ENCODE peak calls at places on chromosomes 1 and 21, in eight cellular contexts. H is AG08396; F is body of pancreas; X is central memory CD8-positive, alpha-beta T cell; B is stimulated activated naive B cell treated with anti-CD40 and anti-IgM and Interleukin-4, amounts not matched to agents 10 μg/mL and 1 μg/mL and 100 μg/mL, for 72 hours; P is LoVo; E is fibroblast of lung; W is colonic mucosa. O is an unnamed sample.

GRCh38 chr21:31220567-31220966 is 123.5 kb downstream of the TIAM1 start:
- DNase-seq in H (no peak), F (no peak), X (no peak), B (no peak), P (no peak), E (peak), W (no peak), O (peak)

GRCh38 chr1:12424150-12424549 is 193.9 kb downstream of the DHRS3 start:
- DNase-seq in H (peak), F (no peak), X (no peak), B (no peak), P (no peak), E (peak), W (no peak), O (no peak)

GRCh38 chr1:239387304-239388231 is 1.2 kb downstream of the CHRM3 start:
- DNase-seq in H (no peak), F (peak), X (no peak), B (no peak), P (no peak), E (peak), W (peak), O (no peak)

GRCh38 chr1:150149490-150150453 is at the start of gene PLEKHO1:
- DNase-seq in H (peak), F (peak), X (peak), B (peak), P (peak), E (peak), W (peak), O (peak)

GRCh38 chr1:211336161-211336560 is 9.5 kb downstream of the TRAF5 start:
- DNase-seq in H (no peak), F (peak), X (no peak), B (no peak), P (no peak), E (no peak), W (peak), O (no peak)

GRCh38 chr21:37176716-37177115 is 90.4 kb downstream of the VPS26C start:
- DNase-seq in H (no peak), F (peak), X (no peak), B (no peak), P (no peak), E (no peak), W (no peak), O (no peak)

GRCh38 chr1:152654110-152654509 is 9.1 kb upstream of the LCE2D start:
- DNase-seq in H (peak), F (peak), X (peak), B (peak), P (peak), E (peak), W (peak), O (peak)

GRCh38 chr21:41766883-41767605 is at the start of gene RIPK4:
- DNase-seq in H (no peak), F (peak), X (no peak), B (peak), P (peak), E (peak), W (peak), O (no peak)

GRCh38 chr1:230394134-230394533 is 32.0 kb downstream of the PGBD5 start:
- DNase-seq in H (no peak), F (no peak), X (no peak), B (no peak), P (no peak), E (no peak), W (no peak), O (no peak)

GRCh38 chr1:236979149-236979890 is 24.9 kb downstream of the MT1HL1 start:
- DNase-seq in H (no peak), F (no peak), X (no peak), B (no peak), P (no peak), E (no peak), W (no peak), O (no peak)

GRCh38 chr1:29685387-29685786 is 449.1 kb downstream of the PTPRU start:
- DNase-seq in H (no peak), F (no peak), X (no peak), B (no peak), P (no peak), E (no peak), W (no peak), O (no peak)

GRCh38 chr1:225809842-225810578 is at the start of gene EPHX1:
- DNase-seq in H (peak), F (peak), X (peak), B (peak), P (peak), E (peak), W (peak), O (peak)

GRCh38 chr1:202159534-202160371 is 649 bp downstream of the PTPN7 start:
- DNase-seq in H (no peak), F (no peak), X (peak), B (peak), P (no peak), E (no peak), W (peak), O (no peak)

GRCh38 chr21:37546949-37547614 is 180.5 kb downstream of the DYRK1A start:
- DNase-seq in H (no peak), F (no peak), X (no peak), B (no peak), P (peak), E (peak), W (no peak), O (no peak)

GRCh38 chr1:55362558-55362957 is 147.4 kb upstream of the USP24 start:
- DNase-seq in H (peak), F (no peak), X (no peak), B (no peak), P (no peak), E (peak), W (no peak), O (no peak)

GRCh38 chr1:185681034-185681633 is 53.1 kb upstream of the HMCN1 start:
- DNase-seq in H (peak), F (peak), X (no peak), B (peak), P (peak), E (peak), W (peak), O (peak)

GRCh38 chr1:193111641-193112090 is 6.5 kb upstream of the GLRX2 start:
- DNase-seq in H (peak), F (peak), X (no peak), B (no peak), P (peak), E (peak), W (no peak), O (no peak)

GRCh38 chr1:95004013-95004412 is 68.7 kb downstream of the ALG14 start:
- DNase-seq in H (no peak), F (no peak), X (no peak), B (no peak), P (no peak), E (no peak), W (peak), O (no peak)

GRCh38 chr1:109493805-109494539 is at the start of gene CYB561D1:
- DNase-seq in H (peak), F (peak), X (peak), B (peak), P (peak), E (peak), W (peak), O (peak)